ENCODE peak calls at places on chromosomes 5 and 9, in five cellular contexts. One of them, this sample, is unnamed.

GRCh38 chr5:61263561-61264272 is 68.3 kb upstream of the ZSWIM6 start:
- DNase-seq in EH: no peak
- DNase-seq in tibial nerve: no peak
- DNase-seq in stimulated activated CD4-positive, alpha-beta T cell treated with anti-CD3 and anti-CD28 coated beads, Interleukin-2, amount 100 ng/mL, for 24 hours: no peak
- DNase-seq in NCI-H510A treated with DMSO at 0.1 percent for 48 hours: peak; percentile 33
- DNase-seq in this sample: no peak

GRCh38 chr5:67536892-67537291 is 340.3 kb upstream of the CD180 start:
- DNase-seq in EH: peak; percentile 4
- DNase-seq in tibial nerve: no peak
- DNase-seq in stimulated activated CD4-positive, alpha-beta T cell treated with anti-CD3 and anti-CD28 coated beads, Interleukin-2, amount 100 ng/mL, for 24 hours: no peak
- DNase-seq in NCI-H510A treated with DMSO at 0.1 percent for 48 hours: no peak
- DNase-seq in this sample: no peak

GRCh38 chr9:73125651-73126050 is 26.0 kb upstream of the ANXA1 start:
- DNase-seq in EH: no peak
- DNase-seq in tibial nerve: no peak
- DNase-seq in stimulated activated CD4-positive, alpha-beta T cell treated with anti-CD3 and anti-CD28 coated beads, Interleukin-2, amount 100 ng/mL, for 24 hours: no peak
- DNase-seq in NCI-H510A treated with DMSO at 0.1 percent for 48 hours: no peak
- DNase-seq in this sample: no peak

GRCh38 chr5:42993516-42994284 is 46.4 kb downstream of the ANXA2R start:
- DNase-seq in EH: peak; percentile 76
- DNase-seq in tibial nerve: peak; percentile 27
- DNase-seq in stimulated activated CD4-positive, alpha-beta T cell treated with anti-CD3 and anti-CD28 coated beads, Interleukin-2, amount 100 ng/mL, for 24 hours: peak; percentile 51
- DNase-seq in NCI-H510A treated with DMSO at 0.1 percent for 48 hours: no peak
- DNase-seq in this sample: no peak

GRCh38 chr5:54580997-54581741 is 63.6 kb downstream of the SNX18 start:
- DNase-seq in EH: peak; percentile 88
- DNase-seq in tibial nerve: no peak
- DNase-seq in stimulated activated CD4-positive, alpha-beta T cell treated with anti-CD3 and anti-CD28 coated beads, Interleukin-2, amount 100 ng/mL, for 24 hours: no peak
- DNase-seq in NCI-H510A treated with DMSO at 0.1 percent for 48 hours: no peak
- DNase-seq in this sample: no peak

GRCh38 chr9:136711751-136712689 is at the start of gene DIPK1B:
- DNase-seq in EH: no peak
- DNase-seq in tibial nerve: no peak
- DNase-seq in stimulated activated CD4-positive, alpha-beta T cell treated with anti-CD3 and anti-CD28 coated beads, Interleukin-2, amount 100 ng/mL, for 24 hours: no peak
- DNase-seq in NCI-H510A treated with DMSO at 0.1 percent for 48 hours: peak; percentile 25
- DNase-seq in this sample: no peak

GRCh38 chr5:149823350-149823749 is 93.2 kb downstream of the PPARGC1B start:
- DNase-seq in EH: no peak
- DNase-seq in tibial nerve: no peak
- DNase-seq in stimulated activated CD4-positive, alpha-beta T cell treated with anti-CD3 and anti-CD28 coated beads, Interleukin-2, amount 100 ng/mL, for 24 hours: no peak
- DNase-seq in NCI-H510A treated with DMSO at 0.1 percent for 48 hours: no peak
- DNase-seq in this sample: no peak

GRCh38 chr9:115262952-115263351 is 145.0 kb upstream of the TNC start:
- DNase-seq in EH: peak; percentile 57
- DNase-seq in tibial nerve: no peak
- DNase-seq in stimulated activated CD4-positive, alpha-beta T cell treated with anti-CD3 and anti-CD28 coated beads, Interleukin-2, amount 100 ng/mL, for 24 hours: no peak
- DNase-seq in NCI-H510A treated with DMSO at 0.1 percent for 48 hours: peak; percentile 64
- DNase-seq in this sample: no peak

GRCh38 chr9:130361873-130362362 is 82.8 kb upstream of the ASS1 start:
- DNase-seq in EH: no peak
- DNase-seq in tibial nerve: no peak
- DNase-seq in stimulated activated CD4-positive, alpha-beta T cell treated with anti-CD3 and anti-CD28 coated beads, Interleukin-2, amount 100 ng/mL, for 24 hours: no peak
- DNase-seq in NCI-H510A treated with DMSO at 0.1 percent for 48 hours: no peak
- DNase-seq in this sample: no peak

GRCh38 chr5:160366230-160366629 is 4.2 kb downstream of the C1QTNF2 start:
- DNase-seq in EH: no peak
- DNase-seq in tibial nerve: no peak
- DNase-seq in stimulated activated CD4-positive, alpha-beta T cell treated with anti-CD3 and anti-CD28 coated beads, Interleukin-2, amount 100 ng/mL, for 24 hours: no peak
- DNase-seq in NCI-H510A treated with DMSO at 0.1 percent for 48 hours: no peak
- DNase-seq in this sample: no peak

GRCh38 chr5:1376921-1377320 is 32.0 kb upstream of the CLPTM1L start:
- DNase-seq in EH: no peak
- DNase-seq in tibial nerve: no peak
- DNase-seq in stimulated activated CD4-positive, alpha-beta T cell treated with anti-CD3 and anti-CD28 coated beads, Interleukin-2, amount 100 ng/mL, for 24 hours: no peak
- DNase-seq in NCI-H510A treated with DMSO at 0.1 percent for 48 hours: no peak
- DNase-seq in this sample: no peak

GRCh38 chr5:134130239-134130945 is 15.9 kb downstream of the TCF7 start:
- DNase-seq in EH: no peak
- DNase-seq in tibial nerve: no peak
- DNase-seq in stimulated activated CD4-positive, alpha-beta T cell treated with anti-CD3 and anti-CD28 coated beads, Interleukin-2, amount 100 ng/mL, for 24 hours: no peak
- DNase-seq in NCI-H510A treated with DMSO at 0.1 percent for 48 hours: no peak
- DNase-seq in this sample: no peak

GRCh38 chr5:17180957-17181723 is 36.3 kb upstream of the BASP1 start:
- DNase-seq in EH: peak; percentile 98
- DNase-seq in tibial nerve: no peak
- DNase-seq in stimulated activated CD4-positive, alpha-beta T cell treated with anti-CD3 and anti-CD28 coated beads, Interleukin-2, amount 100 ng/mL, for 24 hours: no peak
- DNase-seq in NCI-H510A treated with DMSO at 0.1 percent for 48 hours: no peak
- DNase-seq in this sample: no peak

GRCh38 chr5:95930141-95930540 is 31.5 kb downstream of the ELL2 start:
- DNase-seq in EH: no peak
- DNase-seq in tibial nerve: no peak
- DNase-seq in stimulated activated CD4-positive, alpha-beta T cell treated with anti-CD3 and anti-CD28 coated beads, Interleukin-2, amount 100 ng/mL, for 24 hours: no peak
- DNase-seq in NCI-H510A treated with DMSO at 0.1 percent for 48 hours: no peak
- DNase-seq in this sample: no peak

GRCh38 chr9:106878943-106879916 is 16.3 kb downstream of the ZNF462 start:
- DNase-seq in EH: peak; percentile 84
- DNase-seq in tibial nerve: peak; percentile 15
- DNase-seq in stimulated activated CD4-positive, alpha-beta T cell treated with anti-CD3 and anti-CD28 coated beads, Interleukin-2, amount 100 ng/mL, for 24 hours: no peak
- DNase-seq in NCI-H510A treated with DMSO at 0.1 percent for 48 hours: peak; percentile 89
- DNase-seq in this sample: no peak

GRCh38 chr5:143551765-143552164 is 148.3 kb upstream of the NR3C1 start:
- DNase-seq in EH: peak; percentile 80
- DNase-seq in tibial nerve: no peak
- DNase-seq in stimulated activated CD4-positive, alpha-beta T cell treated with anti-CD3 and anti-CD28 coated beads, Interleukin-2, amount 100 ng/mL, for 24 hours: no peak
- DNase-seq in NCI-H510A treated with DMSO at 0.1 percent for 48 hours: no peak
- DNase-seq in this sample: no peak

GRCh38 chr9:17075758-17076485 is 58.9 kb upstream of the CNTLN start:
- DNase-seq in EH: no peak
- DNase-seq in tibial nerve: no peak
- DNase-seq in stimulated activated CD4-positive, alpha-beta T cell treated with anti-CD3 and anti-CD28 coated beads, Interleukin-2, amount 100 ng/mL, for 24 hours: no peak
- DNase-seq in NCI-H510A treated with DMSO at 0.1 percent for 48 hours: no peak
- DNase-seq in this sample: no peak

GRCh38 chr5:11377896-11378295 is 526.4 kb downstream of the CTNND2 start:
- DNase-seq in EH: no peak
- DNase-seq in tibial nerve: no peak
- DNase-seq in stimulated activated CD4-positive, alpha-beta T cell treated with anti-CD3 and anti-CD28 coated beads, Interleukin-2, amount 100 ng/mL, for 24 hours: no peak
- DNase-seq in NCI-H510A treated with DMSO at 0.1 percent for 48 hours: no peak
- DNase-seq in this sample: no peak

GRCh38 chr5:79642210-79642609 is 30.0 kb downstream of the TENT2 start:
- DNase-seq in EH: peak; percentile 52
- DNase-seq in tibial nerve: no peak
- DNase-seq in stimulated activated CD4-positive, alpha-beta T cell treated with anti-CD3 and anti-CD28 coated beads, Interleukin-2, amount 100 ng/mL, for 24 hours: no peak
- DNase-seq in NCI-H510A treated with DMSO at 0.1 percent for 48 hours: no peak
- DNase-seq in this sample: no peak

GRCh38 chr5:151315998-151316597 is 12.5 kb upstream of the SLC36A3 start:
- DNase-seq in EH: peak; percentile 66
- DNase-seq in tibial nerve: peak; percentile 85
- DNase-seq in stimulated activated CD4-positive, alpha-beta T cell treated with anti-CD3 and anti-CD28 coated beads, Interleukin-2, amount 100 ng/mL, for 24 hours: peak; percentile 78
- DNase-seq in NCI-H510A treated with DMSO at 0.1 percent for 48 hours: peak; percentile 70
- DNase-seq in this sample: peak; percentile 63

GRCh38 chr9:137764171-137764671 is 113.4 kb upstream of the CACNA1B start:
- DNase-seq in EH: no peak
- DNase-seq in tibial nerve: no peak
- DNase-seq in stimulated activated CD4-positive, alpha-beta T cell treated with anti-CD3 and anti-CD28 coated beads, Interleukin-2, amount 100 ng/mL, for 24 hours: no peak
- DNase-seq in NCI-H510A treated with DMSO at 0.1 percent for 48 hours: no peak
- DNase-seq in this sample: no peak

GRCh38 chr5:157740211-157740610 is 3.3 kb upstream of the LSM11 start:
- DNase-seq in EH: peak; percentile 30
- DNase-seq in tibial nerve: no peak
- DNase-seq in stimulated activated CD4-positive, alpha-beta T cell treated with anti-CD3 and anti-CD28 coated beads, Interleukin-2, amount 100 ng/mL, for 24 hours: no peak
- DNase-seq in NCI-H510A treated with DMSO at 0.1 percent for 48 hours: peak; percentile 9
- DNase-seq in this sample: peak; percentile 31

GRCh38 chr5:150618588-150619281 is 21.7 kb upstream of the SYNPO start:
- DNase-seq in EH: peak; percentile 39
- DNase-seq in tibial nerve: no peak
- DNase-seq in stimulated activated CD4-positive, alpha-beta T cell treated with anti-CD3 and anti-CD28 coated beads, Interleukin-2, amount 100 ng/mL, for 24 hours: no peak
- DNase-seq in NCI-H510A treated with DMSO at 0.1 percent for 48 hours: no peak
- DNase-seq in this sample: no peak

GRCh38 chr5:67166886-67167285 is 29.7 kb downstream of the CD180 start:
- DNase-seq in EH: no peak
- DNase-seq in tibial nerve: no peak
- DNase-seq in stimulated activated CD4-positive, alpha-beta T cell treated with anti-CD3 and anti-CD28 coated beads, Interleukin-2, amount 100 ng/mL, for 24 hours: no peak
- DNase-seq in NCI-H510A treated with DMSO at 0.1 percent for 48 hours: no peak
- DNase-seq in this sample: no peak

GRCh38 chr5:158911693-158912363 is 187.9 kb downstream of the EBF1 start:
- DNase-seq in EH: no peak
- DNase-seq in tibial nerve: no peak
- DNase-seq in stimulated activated CD4-positive, alpha-beta T cell treated with anti-CD3 and anti-CD28 coated beads, Interleukin-2, amount 100 ng/mL, for 24 hours: no peak
- DNase-seq in NCI-H510A treated with DMSO at 0.1 percent for 48 hours: no peak
- DNase-seq in this sample: no peak

GRCh38 chr5:125411163-125412050 is 665.0 kb upstream of the ZNF608 start:
- DNase-seq in EH: no peak
- DNase-seq in tibial nerve: no peak
- DNase-seq in stimulated activated CD4-positive, alpha-beta T cell treated with anti-CD3 and anti-CD28 coated beads, Interleukin-2, amount 100 ng/mL, for 24 hours: no peak
- DNase-seq in NCI-H510A treated with DMSO at 0.1 percent for 48 hours: no peak
- DNase-seq in this sample: no peak

GRCh38 chr5:76337949-76338589 is 65.0 kb upstream of the IQGAP2 start:
- DNase-seq in EH: peak; percentile 44
- DNase-seq in tibial nerve: peak; percentile 35
- DNase-seq in stimulated activated CD4-positive, alpha-beta T cell treated with anti-CD3 and anti-CD28 coated beads, Interleukin-2, amount 100 ng/mL, for 24 hours: peak; percentile 39
- DNase-seq in NCI-H510A treated with DMSO at 0.1 percent for 48 hours: no peak
- DNase-seq in this sample: peak; percentile 69

GRCh38 chr5:36657563-36657995 is 51.2 kb downstream of the SLC1A3 start:
- DNase-seq in EH: peak; percentile 98
- DNase-seq in tibial nerve: peak; percentile 89
- DNase-seq in stimulated activated CD4-positive, alpha-beta T cell treated with anti-CD3 and anti-CD28 coated beads, Interleukin-2, amount 100 ng/mL, for 24 hours: no peak
- DNase-seq in NCI-H510A treated with DMSO at 0.1 percent for 48 hours: no peak
- DNase-seq in this sample: peak; percentile 29

This sample was measured in COLO829.